ENCODE peak calls at places on chromosome 22, in six cellular contexts. P is T-helper 17 cell; D is iris pigment epithelial cell; W is body of pancreas; V is testis; S is stimulated activated naive CD8-positive, alpha-beta T cell treated with anti-CD3 and anti-CD28 coated beads, Interleukin-15, Interleukin-2, amounts not matched to agents 100 U/mL and 50 U/mL, for 24 hours. E is an unnamed sample.

GRCh38 chr22:40482391-40482790 is 112.0 kb downstream of the SGSM3 start:
- DNase-seq in V (no peak), P (no peak), W (no peak), D (no peak), S (no peak), E (no peak)

GRCh38 chr22:30309981-30310672 is 16.6 kb downstream of the TBC1D10A start:
- DNase-seq in V (peak; percentile 33), S (no peak), D (peak; percentile 87), W (peak; percentile 87), P (no peak), E (no peak)

GRCh38 chr22:38282397-38282796 is 9.6 kb upstream of the TMEM184B start:
- DNase-seq in W (no peak), D (no peak), V (no peak), P (no peak), S (no peak), E (no peak)

GRCh38 chr22:35541254-35541748 is 670 bp downstream of the RASD2 start:
- DNase-seq in W (no peak), D (no peak), S (no peak), P (no peak), V (no peak), E (no peak)

GRCh38 chr22:39388261-39389011 is 11.1 kb upstream of the TAB1 start:
- DNase-seq in D (peak; percentile 87), P (peak; percentile 71), V (peak; percentile 91), S (peak; percentile 82), W (peak; percentile 85), E (peak; percentile 76)

GRCh38 chr22:45064313-45065268 is 54.8 kb upstream of the PHF21B start:
- DNase-seq in S (peak; percentile 66), W (no peak), D (peak; percentile 57), P (no peak), V (no peak), E (peak; percentile 77)

GRCh38 chr22:43867839-43868652 is 5.7 kb upstream of the SULT4A1 start:
- DNase-seq in V (peak; percentile 63), W (peak; percentile 35), D (peak; percentile 45), P (no peak), S (peak; percentile 30), E (peak; percentile 58)

GRCh38 chr22:45090364-45090960 is 73.3 kb upstream of the NUP50 start:
- DNase-seq in D (peak; percentile 28), S (no peak), P (no peak), W (peak; percentile 2), V (no peak), E (no peak)

GRCh38 chr22:24137595-24137994 is 43.7 kb upstream of the SUSD2 start:
- DNase-seq in D (peak; percentile 88), V (no peak), P (no peak), S (no peak), W (no peak), E (no peak)

GRCh38 chr22:46368422-46368821 is 32.9 kb downstream of the TRMU start:
- DNase-seq in P (no peak), D (no peak), S (no peak), V (no peak), W (no peak), E (no peak)

GRCh38 chr22:26673485-26673884 is 16.1 kb downstream of the MIAT start:
- DNase-seq in D (peak; percentile 46), S (peak; percentile 35), W (no peak), P (no peak), V (no peak), E (peak; percentile 53)

GRCh38 chr22:46007848-46008261 is 30.9 kb upstream of the WNT7B start:
- DNase-seq in P (no peak), S (no peak), W (peak; percentile 75), V (peak; percentile 88), D (peak; percentile 62), E (no peak)

GRCh38 chr22:37054078-37054440 is 2.5 kb downstream of the KCTD17 start:
- DNase-seq in P (no peak), V (no peak), S (no peak), D (no peak), W (no peak), E (no peak)

GRCh38 chr22:38789606-38790005 is 4.3 kb downstream of the DNAL4 start:
- DNase-seq in P (no peak), W (no peak), V (no peak), S (no peak), D (no peak), E (no peak)

GRCh38 chr22:39077513-39077840 is 402 bp downstream of the APOBEC3G start:
- DNase-seq in W (no peak), S (no peak), V (no peak), P (no peak), D (no peak), E (no peak)

GRCh38 chr22:31218565-31219262 is 6.6 kb downstream of the LIMK2 start:
- DNase-seq in V (no peak), S (no peak), W (no peak), P (no peak), D (no peak), E (no peak)

GRCh38 chr22:23833017-23833795 is 5.6 kb downstream of the DERL3 start:
- DNase-seq in P (no peak), V (no peak), S (no peak), W (no peak), D (no peak), E (no peak)

GRCh38 chr22:45537734-45538181 is 35.1 kb downstream of the FBLN1 start:
- DNase-seq in D (peak; percentile 85), W (no peak), P (no peak), S (no peak), V (peak; percentile 27), E (no peak)

GRCh38 chr22:44442856-44443595 is 55.0 kb downstream of the RTL6 start:
- DNase-seq in D (no peak), V (no peak), S (no peak), P (no peak), W (no peak), E (no peak)

GRCh38 chr22:26701323-26701722 is 43.9 kb downstream of the MIAT start:
- DNase-seq in D (no peak), P (no peak), W (no peak), S (no peak), V (no peak), E (no peak)

GRCh38 chr22:37627545-37627944 is 11.9 kb upstream of the SH3BP1 start:
- DNase-seq in V (no peak), D (no peak), W (no peak), S (peak; percentile 60), P (no peak), E (peak; percentile 57)

GRCh38 chr22:32558681-32559355 is 84.2 kb downstream of the FBXO7 start:
- DNase-seq in V (no peak), D (peak; percentile 36), P (no peak), W (peak; percentile 13), S (peak; percentile 7), E (no peak)

GRCh38 chr22:32836286-32836859 is 34.9 kb downstream of the TIMP3 start:
- DNase-seq in W (no peak), D (peak; percentile 17), S (no peak), P (no peak), V (no peak), E (no peak)